ENCODE peak calls at places on chromosomes 7 and 10, in seven cellular contexts. One of them, this sample, is unnamed.

GRCh38 chr10:97608991-97609561 is 19.6 kb downstream of the C10orf62 start:
- DNase-seq in right atrium auricular region: peak; percentile 73
- DNase-seq in left ventricle myocardium inferior: peak; percentile 78
- DNase-seq in cardiac muscle cell: no peak
- DNase-seq in testis: no peak
- DNase-seq in upper lobe of left lung: peak; percentile 72
- DNase-seq in upper lobe of right lung: peak; percentile 72
- DNase-seq in this sample: no peak

GRCh38 chr10:86402283-86402931 is 35.8 kb upstream of the GRID1 start:
- DNase-seq in testis: peak; percentile 34
- DNase-seq in upper lobe of left lung: no peak
- DNase-seq in left ventricle myocardium inferior: no peak
- DNase-seq in cardiac muscle cell: peak; percentile 16
- DNase-seq in right atrium auricular region: no peak
- DNase-seq in upper lobe of right lung: no peak
- DNase-seq in this sample: no peak

GRCh38 chr10:59361659-59362183 is 628 bp downstream of the FAM13C start:
- DNase-seq in upper lobe of right lung: no peak
- DNase-seq in cardiac muscle cell: peak; percentile 10
- DNase-seq in right atrium auricular region: no peak
- DNase-seq in upper lobe of left lung: no peak
- DNase-seq in testis: no peak
- DNase-seq in left ventricle myocardium inferior: no peak
- DNase-seq in this sample: no peak

GRCh38 chr10:102596506-102596971 is 47.7 kb upstream of the TRIM8 start:
- DNase-seq in upper lobe of left lung: peak; percentile 56
- DNase-seq in right atrium auricular region: no peak
- DNase-seq in upper lobe of right lung: no peak
- DNase-seq in testis: peak; percentile 67
- DNase-seq in left ventricle myocardium inferior: peak; percentile 32
- DNase-seq in cardiac muscle cell: peak; percentile 76
- DNase-seq in this sample: peak; percentile 65

GRCh38 chr10:52434734-52435133 is 120.7 kb downstream of the DKK1 start:
- DNase-seq in right atrium auricular region: no peak
- DNase-seq in testis: no peak
- DNase-seq in left ventricle myocardium inferior: no peak
- DNase-seq in cardiac muscle cell: no peak
- DNase-seq in upper lobe of right lung: no peak
- DNase-seq in upper lobe of left lung: no peak
- DNase-seq in this sample: no peak

GRCh38 chr7:112449353-112449752 is 907 bp upstream of the IFRD1 start:
- DNase-seq in upper lobe of right lung: no peak
- DNase-seq in cardiac muscle cell: no peak
- DNase-seq in testis: no peak
- DNase-seq in upper lobe of left lung: peak; percentile 68
- DNase-seq in left ventricle myocardium inferior: no peak
- DNase-seq in right atrium auricular region: no peak
- DNase-seq in this sample: no peak

GRCh38 chr10:132913559-132914115 is 28.7 kb downstream of the CFAP46 start:
- DNase-seq in upper lobe of right lung: peak; percentile 43
- DNase-seq in testis: no peak
- DNase-seq in right atrium auricular region: no peak
- DNase-seq in upper lobe of left lung: no peak
- DNase-seq in left ventricle myocardium inferior: no peak
- DNase-seq in cardiac muscle cell: no peak
- DNase-seq in this sample: no peak

GRCh38 chr7:147279951-147280350 is 1163.3 kb downstream of the CNTNAP2 start:
- DNase-seq in right atrium auricular region: no peak
- DNase-seq in left ventricle myocardium inferior: no peak
- DNase-seq in upper lobe of left lung: no peak
- DNase-seq in cardiac muscle cell: no peak
- DNase-seq in upper lobe of right lung: no peak
- DNase-seq in testis: no peak
- DNase-seq in this sample: no peak

GRCh38 chr10:4807803-4808507 is 18.1 kb upstream of the AKR1E2 start:
- DNase-seq in upper lobe of left lung: no peak
- DNase-seq in right atrium auricular region: no peak
- DNase-seq in left ventricle myocardium inferior: no peak
- DNase-seq in cardiac muscle cell: peak; percentile 77
- DNase-seq in upper lobe of right lung: no peak
- DNase-seq in testis: no peak
- DNase-seq in this sample: no peak

GRCh38 chr7:127629268-127629854 is 11.4 kb upstream of the PAX4 start:
- DNase-seq in upper lobe of right lung: no peak
- DNase-seq in upper lobe of left lung: peak; percentile 41
- DNase-seq in cardiac muscle cell: no peak
- DNase-seq in left ventricle myocardium inferior: no peak
- DNase-seq in testis: peak; percentile 63
- DNase-seq in right atrium auricular region: no peak
- DNase-seq in this sample: no peak

GRCh38 chr10:75043256-75044121 is 68.0 kb upstream of the SAMD8 start:
- DNase-seq in upper lobe of right lung: no peak
- DNase-seq in testis: peak; percentile 74
- DNase-seq in cardiac muscle cell: no peak
- DNase-seq in left ventricle myocardium inferior: no peak
- DNase-seq in right atrium auricular region: no peak
- DNase-seq in upper lobe of left lung: no peak
- DNase-seq in this sample: no peak

GRCh38 chr10:63591600-63592379 is 70.6 kb downstream of the REEP3 start:
- DNase-seq in upper lobe of right lung: no peak
- DNase-seq in cardiac muscle cell: no peak
- DNase-seq in testis: no peak
- DNase-seq in right atrium auricular region: no peak
- DNase-seq in upper lobe of left lung: no peak
- DNase-seq in left ventricle myocardium inferior: no peak
- DNase-seq in this sample: no peak

GRCh38 chr10:121735248-121735647 is 137.0 kb upstream of the FGFR2 start:
- DNase-seq in upper lobe of right lung: no peak
- DNase-seq in cardiac muscle cell: no peak
- DNase-seq in upper lobe of left lung: no peak
- DNase-seq in testis: no peak
- DNase-seq in right atrium auricular region: no peak
- DNase-seq in left ventricle myocardium inferior: no peak
- DNase-seq in this sample: no peak

GRCh38 chr7:122674502-122674901 is 24.4 kb downstream of the RNF133 start:
- DNase-seq in upper lobe of right lung: no peak
- DNase-seq in testis: no peak
- DNase-seq in cardiac muscle cell: peak; percentile 65
- DNase-seq in right atrium auricular region: no peak
- DNase-seq in left ventricle myocardium inferior: no peak
- DNase-seq in upper lobe of left lung: no peak
- DNase-seq in this sample: peak; percentile 44

GRCh38 chr7:98991141-98991540 is 112.8 kb downstream of the TRRAP start:
- DNase-seq in cardiac muscle cell: no peak
- DNase-seq in upper lobe of right lung: peak; percentile 36
- DNase-seq in testis: no peak
- DNase-seq in left ventricle myocardium inferior: no peak
- DNase-seq in upper lobe of left lung: peak; percentile 15
- DNase-seq in right atrium auricular region: no peak
- DNase-seq in this sample: no peak

DNA sequence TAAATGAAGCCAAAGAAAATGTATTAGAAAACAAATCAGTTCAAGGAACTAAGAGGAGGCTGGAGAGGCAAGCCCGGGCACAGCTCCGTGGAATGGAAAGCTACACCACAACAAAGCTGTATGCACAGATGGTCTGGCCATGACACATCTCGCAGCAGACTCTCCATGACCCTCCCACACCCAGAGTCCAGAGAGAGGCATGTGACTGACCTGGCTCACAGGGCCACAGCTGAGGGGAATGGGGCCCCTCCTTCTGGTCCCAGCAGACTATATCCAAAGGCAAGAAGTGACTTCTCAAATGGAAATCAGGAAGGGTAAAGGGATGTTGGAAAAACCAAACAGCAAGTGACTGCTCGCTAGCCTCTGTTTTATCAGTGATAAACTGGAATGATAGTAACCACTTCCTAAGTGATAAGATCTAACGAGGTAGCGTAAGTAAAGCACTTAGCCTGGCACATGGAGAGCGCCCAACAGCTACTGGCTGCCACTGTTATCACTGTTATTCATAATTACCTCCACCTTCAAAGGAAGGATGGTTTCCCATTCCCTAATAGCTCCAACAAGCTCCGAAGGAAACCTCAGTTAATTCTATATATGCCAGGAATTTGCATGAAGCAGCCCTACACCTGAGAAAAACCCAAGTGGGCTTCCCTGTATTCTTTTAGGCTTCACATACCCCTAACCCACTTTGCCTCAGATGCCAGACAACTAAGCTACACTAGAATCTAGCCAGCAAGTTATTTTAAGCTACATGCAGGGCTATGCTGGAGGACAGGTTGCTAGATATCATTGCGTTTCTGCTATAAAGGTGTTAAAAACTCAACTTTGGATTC is 8.4 kb downstream of the OSBPL3 start:
- DNase-seq in left ventricle myocardium inferior: no peak
- DNase-seq in upper lobe of left lung: no peak
- DNase-seq in cardiac muscle cell: peak; percentile 82
- DNase-seq in right atrium auricular region: no peak
- DNase-seq in upper lobe of right lung: no peak
- DNase-seq in testis: no peak
- DNase-seq in this sample: no peak
- H3K27ac ChIP-seq in left ventricle myocardium inferior: no peak overlapping the region
- H3K27ac ChIP-seq in upper lobe of left lung: no peak overlapping the region
- H3K27ac ChIP-seq in cardiac muscle cell: no peak overlapping the region
- H3K27ac ChIP-seq in right atrium auricular region: no peak overlapping the region
- H3K27ac ChIP-seq in upper lobe of right lung: no peak overlapping the region
- H3K27ac ChIP-seq in testis: no peak overlapping the region
- H3K27ac ChIP-seq in this sample: no peak overlapping the region

DNA sequence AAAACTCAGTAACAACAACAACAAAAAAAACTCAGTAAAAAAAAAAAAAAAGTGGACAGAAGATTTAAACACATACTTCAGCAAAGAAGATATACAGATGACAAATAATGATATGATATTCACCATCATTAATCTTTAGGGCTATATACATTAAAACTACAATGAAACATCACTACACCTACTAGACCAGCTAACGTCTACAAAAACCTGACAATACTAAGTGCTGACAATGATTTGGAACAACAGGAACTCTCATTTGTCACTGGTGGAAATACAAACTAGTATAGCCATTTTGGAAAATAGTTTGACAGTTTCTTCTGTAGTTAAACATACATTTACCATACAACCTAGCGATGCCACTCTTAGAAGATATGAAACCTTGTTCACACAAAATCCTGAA is 171.8 kb upstream of the RHEB start:
- DNase-seq in left ventricle myocardium inferior: no peak
- DNase-seq in upper lobe of left lung: no peak
- DNase-seq in testis: no peak
- DNase-seq in cardiac muscle cell: no peak
- DNase-seq in upper lobe of right lung: no peak
- DNase-seq in right atrium auricular region: no peak
- DNase-seq in this sample: no peak
- TF ChIP-seq CTCF in left ventricle myocardium inferior: no peak
- TF ChIP-seq CTCF in upper lobe of left lung: no peak
- TF ChIP-seq CTCF in testis: no peak
- TF ChIP-seq CTCF in cardiac muscle cell: no peak
- TF ChIP-seq CTCF in upper lobe of right lung: no peak
- TF ChIP-seq CTCF in right atrium auricular region: no peak
- TF ChIP-seq CTCF in this sample: no peak

GRCh38 chr10:23157239-23157661 is 34.9 kb upstream of the PTF1A start:
- DNase-seq in testis: no peak
- DNase-seq in upper lobe of left lung: no peak
- DNase-seq in left ventricle myocardium inferior: no peak
- DNase-seq in cardiac muscle cell: no peak
- DNase-seq in upper lobe of right lung: no peak
- DNase-seq in right atrium auricular region: no peak
- DNase-seq in this sample: no peak

GRCh38 chr10:23156447-23157150 is 35.5 kb upstream of the PTF1A start:
- DNase-seq in left ventricle myocardium inferior: no peak
- DNase-seq in upper lobe of right lung: no peak
- DNase-seq in testis: no peak
- DNase-seq in right atrium auricular region: no peak
- DNase-seq in upper lobe of left lung: no peak
- DNase-seq in cardiac muscle cell: no peak
- DNase-seq in this sample: no peak

GRCh38 chr10:23155166-23155565 is 36.9 kb upstream of the PTF1A start:
- DNase-seq in right atrium auricular region: no peak
- DNase-seq in testis: no peak
- DNase-seq in upper lobe of right lung: no peak
- DNase-seq in left ventricle myocardium inferior: no peak
- DNase-seq in upper lobe of left lung: no peak
- DNase-seq in cardiac muscle cell: peak; percentile 36
- DNase-seq in this sample: no peak

GRCh38 chr10:23158370-23158769 is 33.7 kb upstream of the PTF1A start:
- DNase-seq in testis: peak; percentile 73
- DNase-seq in right atrium auricular region: no peak
- DNase-seq in left ventricle myocardium inferior: no peak
- DNase-seq in upper lobe of left lung: no peak
- DNase-seq in upper lobe of right lung: no peak
- DNase-seq in cardiac muscle cell: peak; percentile 76
- DNase-seq in this sample: peak; percentile 49

GRCh38 chr10:23157691-23158369 is 34.3 kb upstream of the PTF1A start:
- DNase-seq in right atrium auricular region: no peak
- DNase-seq in cardiac muscle cell: peak; percentile 64
- DNase-seq in testis: no peak
- DNase-seq in left ventricle myocardium inferior: no peak
- DNase-seq in upper lobe of right lung: no peak
- DNase-seq in upper lobe of left lung: no peak
- DNase-seq in this sample: no peak
- H3K4me3 ChIP-seq in right atrium auricular region: no peak overlapping the region
- H3K4me3 ChIP-seq in cardiac muscle cell: no peak overlapping the region
- H3K4me3 ChIP-seq in testis: no peak overlapping the region
- H3K4me3 ChIP-seq in left ventricle myocardium inferior: peak overlapping the region; percentile 18
- H3K4me3 ChIP-seq in upper lobe of right lung: no peak overlapping the region
- H3K4me3 ChIP-seq in upper lobe of left lung: no peak overlapping the region
- H3K4me3 ChIP-seq in this sample: peak overlapping the region; percentile 53

DNA sequence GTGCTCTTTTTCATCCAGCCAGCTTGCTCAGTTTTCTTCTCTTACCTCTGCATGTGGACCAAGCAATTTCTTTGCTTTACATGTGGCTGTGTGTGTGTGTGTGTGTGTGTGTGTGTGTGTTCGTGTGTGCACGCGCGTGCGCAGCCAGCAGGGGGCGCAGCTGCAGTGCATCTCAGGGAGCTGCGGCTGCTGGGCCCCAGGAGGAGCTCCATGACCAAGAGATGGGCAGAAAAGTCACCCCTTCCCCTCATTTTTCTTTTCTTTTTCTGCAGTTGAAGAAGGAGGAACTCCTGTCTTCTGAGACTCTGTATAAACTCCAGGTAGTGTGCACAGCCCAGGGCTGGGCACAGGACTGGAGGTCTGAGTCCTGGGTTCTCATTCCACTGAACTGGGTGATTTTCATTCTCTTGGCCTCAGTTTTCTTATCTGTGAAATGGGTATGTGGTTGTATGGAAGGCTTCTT is 41.8 kb downstream of the BLNK start:
- DNase-seq in cardiac muscle cell: peak; percentile 81
- DNase-seq in left ventricle myocardium inferior: peak; percentile 70
- DNase-seq in upper lobe of right lung: peak; percentile 90
- DNase-seq in upper lobe of left lung: peak; percentile 81
- DNase-seq in testis: peak; percentile 78
- DNase-seq in right atrium auricular region: peak; percentile 76
- DNase-seq in this sample: peak; percentile 57
- H3K27ac ChIP-seq in cardiac muscle cell: no peak overlapping the region
- H3K27ac ChIP-seq in left ventricle myocardium inferior: no peak overlapping the region
- H3K27ac ChIP-seq in upper lobe of right lung: no peak overlapping the region
- H3K27ac ChIP-seq in upper lobe of left lung: no peak overlapping the region
- H3K27ac ChIP-seq in testis: no peak overlapping the region
- H3K27ac ChIP-seq in right atrium auricular region: no peak overlapping the region
- H3K27ac ChIP-seq in this sample: no peak overlapping the region

This sample was measured in dorsolateral prefrontal cortex.